ENCODE peak calls at places on chromosomes 6 and 20, in eight cellular contexts. One of them, this sample, is unnamed. For H3K4me1, the result is how much of the 10 kb centered on the place peaks cover.

GRCh38 chr20:53088786-53089185 is 116.6 kb downstream of the TSHZ2 start:
- DNase-seq in SJCRH30: no peak
- DNase-seq in iPS DF 6.9: no peak
- DNase-seq in lower lobe of right lung: no peak
- DNase-seq in fibroblast of lung: no peak
- DNase-seq in endodermal cell: no peak
- DNase-seq in body of pancreas: no peak
- DNase-seq in Peyer's patch: no peak
- DNase-seq in this sample: no peak

GRCh38 chr6:122374307-122374706 is 25.1 kb upstream of the HSF2 start:
- DNase-seq in SJCRH30: no peak
- DNase-seq in iPS DF 6.9: no peak
- DNase-seq in lower lobe of right lung: no peak
- DNase-seq in fibroblast of lung: no peak
- DNase-seq in endodermal cell: no peak
- DNase-seq in body of pancreas: no peak
- DNase-seq in Peyer's patch: no peak
- DNase-seq in this sample: no peak

GRCh38 chr6:5520796-5521195 is 259.5 kb downstream of the FARS2 start:
- DNase-seq in SJCRH30: no peak
- DNase-seq in iPS DF 6.9: no peak
- DNase-seq in lower lobe of right lung: no peak
- DNase-seq in fibroblast of lung: no peak
- DNase-seq in endodermal cell: no peak
- DNase-seq in body of pancreas: no peak
- DNase-seq in Peyer's patch: no peak
- DNase-seq in this sample: no peak

GRCh38 chr6:151679081-151679480 is 128.4 kb upstream of the ESR1 start:
- DNase-seq in SJCRH30: no peak
- DNase-seq in iPS DF 6.9: no peak
- DNase-seq in lower lobe of right lung: no peak
- DNase-seq in fibroblast of lung: peak
- DNase-seq in endodermal cell: no peak
- DNase-seq in body of pancreas: no peak
- DNase-seq in Peyer's patch: no peak
- DNase-seq in this sample: no peak

GRCh38 chr20:40694246-40694645 is 5.2 kb upstream of the MAFB start:
- DNase-seq in SJCRH30: no peak
- DNase-seq in iPS DF 6.9: no peak
- DNase-seq in lower lobe of right lung: no peak
- DNase-seq in fibroblast of lung: no peak
- DNase-seq in endodermal cell: no peak
- DNase-seq in body of pancreas: no peak
- DNase-seq in Peyer's patch: no peak
- DNase-seq in this sample: no peak

GRCh38 chr6:134882426-134883038 is 67.4 kb downstream of the ALDH8A1 start:
- DNase-seq in SJCRH30: peak
- DNase-seq in iPS DF 6.9: peak
- DNase-seq in lower lobe of right lung: peak
- DNase-seq in fibroblast of lung: peak
- DNase-seq in endodermal cell: peak
- DNase-seq in body of pancreas: peak
- DNase-seq in Peyer's patch: peak
- DNase-seq in this sample: peak

GRCh38 chr20:10079964-10080363 is 45.2 kb downstream of the ANKEF1 start:
- DNase-seq in SJCRH30: no peak
- DNase-seq in iPS DF 6.9: no peak
- DNase-seq in lower lobe of right lung: no peak
- DNase-seq in fibroblast of lung: peak
- DNase-seq in endodermal cell: no peak
- DNase-seq in body of pancreas: no peak
- DNase-seq in Peyer's patch: no peak
- DNase-seq in this sample: no peak

GRCh38 chr20:20273281-20273680 is 94.6 kb upstream of the INSM1 start:
- DNase-seq in SJCRH30: no peak
- DNase-seq in iPS DF 6.9: no peak
- DNase-seq in lower lobe of right lung: no peak
- DNase-seq in fibroblast of lung: no peak
- DNase-seq in endodermal cell: no peak
- DNase-seq in body of pancreas: no peak
- DNase-seq in Peyer's patch: no peak
- DNase-seq in this sample: no peak

GRCh38 chr6:2857580-2858337 is 16.1 kb upstream of the SERPINB1 start:
- DNase-seq in SJCRH30: peak
- DNase-seq in iPS DF 6.9: no peak
- DNase-seq in lower lobe of right lung: no peak
- DNase-seq in fibroblast of lung: peak
- DNase-seq in endodermal cell: no peak
- DNase-seq in body of pancreas: no peak
- DNase-seq in Peyer's patch: peak
- DNase-seq in this sample: no peak

GRCh38 chr20:6122873-6123649 is at the start of gene FERMT1:
- DNase-seq in SJCRH30: peak
- DNase-seq in iPS DF 6.9: no peak
- DNase-seq in lower lobe of right lung: peak
- DNase-seq in fibroblast of lung: peak
- DNase-seq in endodermal cell: peak
- DNase-seq in body of pancreas: peak
- DNase-seq in Peyer's patch: peak
- DNase-seq in this sample: peak

GRCh38 chr6:8642131-8642530 is 206.8 kb upstream of the SLC35B3 start:
- DNase-seq in SJCRH30: peak
- DNase-seq in iPS DF 6.9: no peak
- DNase-seq in lower lobe of right lung: no peak
- DNase-seq in fibroblast of lung: no peak
- DNase-seq in endodermal cell: no peak
- DNase-seq in body of pancreas: no peak
- DNase-seq in Peyer's patch: no peak
- DNase-seq in this sample: no peak

GRCh38 chr20:478010-478948 is 15.9 kb upstream of the TBC1D20 start:
- DNase-seq in SJCRH30: no peak
- DNase-seq in iPS DF 6.9: no peak
- DNase-seq in lower lobe of right lung: no peak
- DNase-seq in fibroblast of lung: peak
- DNase-seq in endodermal cell: no peak
- DNase-seq in body of pancreas: no peak
- DNase-seq in Peyer's patch: no peak
- DNase-seq in this sample: no peak

GRCh38 chr6:117264487-117265424 is 602 bp upstream of the VGLL2 start:
- DNase-seq in SJCRH30: peak
- DNase-seq in iPS DF 6.9: no peak
- DNase-seq in lower lobe of right lung: no peak
- DNase-seq in fibroblast of lung: peak
- DNase-seq in endodermal cell: peak
- DNase-seq in body of pancreas: no peak
- DNase-seq in Peyer's patch: no peak
- DNase-seq in this sample: peak

GRCh38 chr6:19210849-19211590 is 626.1 kb upstream of the ID4 start:
- DNase-seq in SJCRH30: peak
- DNase-seq in iPS DF 6.9: peak
- DNase-seq in lower lobe of right lung: no peak
- DNase-seq in fibroblast of lung: no peak
- DNase-seq in endodermal cell: peak
- DNase-seq in body of pancreas: peak
- DNase-seq in Peyer's patch: no peak
- DNase-seq in this sample: peak

GRCh38 chr6:105985098-105985815 is 100.9 kb upstream of the PRDM1 start:
- DNase-seq in SJCRH30: no peak
- DNase-seq in iPS DF 6.9: no peak
- DNase-seq in lower lobe of right lung: no peak
- DNase-seq in fibroblast of lung: no peak
- DNase-seq in endodermal cell: no peak
- DNase-seq in body of pancreas: no peak
- DNase-seq in Peyer's patch: peak
- DNase-seq in this sample: no peak

GRCh38 chr6:34792605-34793500 is 970 bp downstream of the BLTP3A start:
- DNase-seq in SJCRH30: peak
- DNase-seq in iPS DF 6.9: no peak
- DNase-seq in lower lobe of right lung: no peak
- DNase-seq in fibroblast of lung: peak
- DNase-seq in endodermal cell: peak
- DNase-seq in body of pancreas: peak
- DNase-seq in Peyer's patch: peak
- DNase-seq in this sample: peak

GRCh38 chr6:156954781-156955180 is 177.6 kb downstream of the ARID1B start:
- DNase-seq in SJCRH30: no peak
- DNase-seq in iPS DF 6.9: no peak
- DNase-seq in lower lobe of right lung: no peak
- DNase-seq in fibroblast of lung: no peak
- DNase-seq in endodermal cell: no peak
- DNase-seq in body of pancreas: no peak
- DNase-seq in Peyer's patch: no peak
- DNase-seq in this sample: no peak
- H3K4me1 ChIP-seq in SJCRH30: under half
- H3K4me1 ChIP-seq in iPS DF 6.9: under half
- H3K4me1 ChIP-seq in lower lobe of right lung: under half
- H3K4me1 ChIP-seq in fibroblast of lung: under half
- H3K4me1 ChIP-seq in endodermal cell: under half
- H3K4me1 ChIP-seq in body of pancreas: under half
- H3K4me1 ChIP-seq in Peyer's patch: under half
- H3K4me1 ChIP-seq in this sample: under half

GRCh38 chr6:24374612-24375011 is 16.8 kb upstream of the DCDC2 start:
- DNase-seq in SJCRH30: no peak
- DNase-seq in iPS DF 6.9: no peak
- DNase-seq in lower lobe of right lung: no peak
- DNase-seq in fibroblast of lung: no peak
- DNase-seq in endodermal cell: no peak
- DNase-seq in body of pancreas: no peak
- DNase-seq in Peyer's patch: no peak
- DNase-seq in this sample: no peak
- H3K4me1 ChIP-seq in SJCRH30: under half
- H3K4me1 ChIP-seq in iPS DF 6.9: under half
- H3K4me1 ChIP-seq in lower lobe of right lung: under half
- H3K4me1 ChIP-seq in fibroblast of lung: under half
- H3K4me1 ChIP-seq in endodermal cell: under half
- H3K4me1 ChIP-seq in body of pancreas: under half
- H3K4me1 ChIP-seq in Peyer's patch: under half
- H3K4me1 ChIP-seq in this sample: under half

DNA sequence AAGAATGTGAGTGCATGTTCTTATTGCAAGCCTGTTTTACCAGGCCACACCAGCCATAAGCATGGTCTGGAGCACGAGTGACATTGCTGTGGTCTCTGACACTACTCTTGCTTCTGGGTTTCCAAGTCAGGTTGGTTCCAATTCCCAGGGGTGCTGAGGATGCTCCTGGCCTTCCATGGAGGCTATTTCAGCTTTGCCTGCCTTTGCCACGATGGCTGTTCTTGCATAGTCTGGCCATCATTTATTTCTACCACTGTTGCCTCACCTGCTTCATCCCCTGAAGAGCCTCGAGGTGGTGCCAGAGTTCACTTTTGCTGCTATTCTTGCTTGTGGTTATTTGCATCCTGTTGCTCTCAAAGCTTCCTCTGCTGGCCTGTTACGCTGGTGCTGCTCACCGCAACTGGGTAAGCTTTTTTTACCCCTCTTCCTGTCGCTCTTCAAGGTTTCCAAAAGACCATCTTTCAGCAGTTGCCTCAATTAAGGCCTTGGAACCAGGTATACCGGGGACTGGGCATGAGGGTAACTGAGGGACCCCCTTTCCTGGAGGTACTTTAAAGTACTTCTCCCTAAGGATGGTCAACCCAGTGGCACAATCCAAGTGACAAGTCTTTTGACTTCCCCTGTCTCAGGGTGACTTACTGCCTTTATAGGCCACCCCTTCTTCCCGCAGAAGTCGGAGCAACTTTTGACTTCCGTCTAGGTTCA is 64.5 kb downstream of the AKAP7 start:
- DNase-seq in SJCRH30: no peak
- DNase-seq in iPS DF 6.9: no peak
- DNase-seq in lower lobe of right lung: no peak
- DNase-seq in fibroblast of lung: peak
- DNase-seq in endodermal cell: peak
- DNase-seq in body of pancreas: peak
- DNase-seq in Peyer's patch: peak
- DNase-seq in this sample: peak
- H3K4me1 ChIP-seq in SJCRH30: under half
- H3K4me1 ChIP-seq in iPS DF 6.9: under half
- H3K4me1 ChIP-seq in lower lobe of right lung: under half
- H3K4me1 ChIP-seq in fibroblast of lung: under half
- H3K4me1 ChIP-seq in endodermal cell: under half
- H3K4me1 ChIP-seq in body of pancreas: under half
- H3K4me1 ChIP-seq in Peyer's patch: under half
- H3K4me1 ChIP-seq in this sample: under half

GRCh38 chr6:89145962-89146747 is at the start of gene PM20D2:
- DNase-seq in SJCRH30: peak
- DNase-seq in iPS DF 6.9: no peak
- DNase-seq in lower lobe of right lung: peak
- DNase-seq in fibroblast of lung: peak
- DNase-seq in endodermal cell: peak
- DNase-seq in body of pancreas: peak
- DNase-seq in Peyer's patch: peak
- DNase-seq in this sample: peak

GRCh38 chr6:89146748-89147715 is 1.2 kb downstream of the PM20D2 start:
- DNase-seq in SJCRH30: peak
- DNase-seq in iPS DF 6.9: no peak
- DNase-seq in lower lobe of right lung: no peak
- DNase-seq in fibroblast of lung: peak
- DNase-seq in endodermal cell: no peak
- DNase-seq in body of pancreas: peak
- DNase-seq in Peyer's patch: no peak
- DNase-seq in this sample: peak

GRCh38 chr6:89145461-89145961 is 344 bp upstream of the PM20D2 start:
- DNase-seq in SJCRH30: no peak
- DNase-seq in iPS DF 6.9: no peak
- DNase-seq in lower lobe of right lung: no peak
- DNase-seq in fibroblast of lung: peak
- DNase-seq in endodermal cell: no peak
- DNase-seq in body of pancreas: no peak
- DNase-seq in Peyer's patch: peak
- DNase-seq in this sample: no peak

GRCh38 chr6:89148016-89148750 is 2.3 kb downstream of the PM20D2 start:
- DNase-seq in SJCRH30: no peak
- DNase-seq in iPS DF 6.9: no peak
- DNase-seq in lower lobe of right lung: no peak
- DNase-seq in fibroblast of lung: peak
- DNase-seq in endodermal cell: no peak
- DNase-seq in body of pancreas: no peak
- DNase-seq in Peyer's patch: no peak
- DNase-seq in this sample: no peak

DNA sequence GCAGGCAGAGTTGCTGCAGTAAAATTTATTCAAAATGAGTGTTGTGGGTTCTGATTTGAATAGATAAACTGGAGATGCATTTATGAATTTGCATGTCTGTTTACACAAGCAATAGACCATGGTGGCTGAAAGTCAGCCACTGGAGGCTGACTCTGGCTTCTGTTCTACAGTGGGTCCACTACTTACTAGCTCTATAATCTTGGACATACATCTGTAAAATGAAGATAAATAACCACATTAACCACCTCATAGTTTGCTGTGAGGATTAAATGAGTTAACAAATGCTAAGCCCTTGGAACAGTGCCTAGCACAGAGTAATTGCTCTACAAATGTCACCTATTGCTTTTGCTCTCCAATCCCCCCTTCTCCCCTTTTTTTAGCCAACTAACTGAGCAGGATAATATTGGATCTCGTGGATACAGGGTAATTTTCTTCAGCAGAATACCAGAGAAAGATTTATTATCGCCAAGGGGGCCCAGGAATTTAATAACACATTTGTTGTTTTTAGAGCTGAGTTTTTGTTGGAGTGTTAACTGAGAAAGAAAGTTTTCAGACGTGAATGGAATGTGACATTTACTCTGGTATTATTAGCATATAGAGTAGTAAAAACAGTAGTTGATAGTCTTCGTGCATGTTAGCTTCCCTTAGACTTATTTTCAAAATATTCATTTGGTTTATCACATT is 1.4 kb upstream of the PM20D2 start:
- DNase-seq in SJCRH30: peak
- DNase-seq in iPS DF 6.9: no peak
- DNase-seq in lower lobe of right lung: no peak
- DNase-seq in fibroblast of lung: no peak
- DNase-seq in endodermal cell: no peak
- DNase-seq in body of pancreas: no peak
- DNase-seq in Peyer's patch: no peak
- DNase-seq in this sample: no peak
- H3K4me1 ChIP-seq in SJCRH30: under half
- H3K4me1 ChIP-seq in iPS DF 6.9: under half
- H3K4me1 ChIP-seq in lower lobe of right lung: under half
- H3K4me1 ChIP-seq in fibroblast of lung: under half
- H3K4me1 ChIP-seq in endodermal cell: under half
- H3K4me1 ChIP-seq in body of pancreas: under half
- H3K4me1 ChIP-seq in Peyer's patch: under half
- H3K4me1 ChIP-seq in this sample: under half

This sample was measured in H9.